ENCODE peak calls at places on chromosomes 12 and 14, in nine cellular contexts. H, C, E, Z, D, Q, M, J and G are unnamed samples.
A peak's percentile ranks its signal among the peaks of the same experiment; 100 is the strongest.

GRCh38 chr14:103613517-103613916 is 15.5 kb upstream of the KLC1 start:
- DNase-seq in Q (no peak), E (no peak), Z (no peak), C (no peak), M (no peak), J (no peak), H (no peak), D (no peak), G (no peak)

GRCh38 chr14:87772854-87773253 is 220.1 kb downstream of the GALC start:
- DNase-seq in H (no peak), C (no peak), D (no peak), E (no peak), J (no peak), Z (no peak), M (no peak), Q (no peak), G (no peak)

GRCh38 chr12:91852646-91853045 is 293.0 kb downstream of the BTG1 start:
- DNase-seq in C (no peak), E (no peak), Q (no peak), J (peak; percentile 12), H (no peak), M (peak; percentile 41), D (no peak), Z (no peak), G (no peak)

GRCh38 chr12:92759634-92760268 is 57.0 kb downstream of the PLEKHG7 start:
- DNase-seq in Q (no peak), J (no peak), E (no peak), M (peak; percentile 76), D (no peak), H (no peak), Z (no peak), C (no peak), G (no peak)

GRCh38 chr12:89333564-89334252 is 18.6 kb downstream of the DUSP6 start:
- DNase-seq in E (no peak), M (peak; percentile 98), D (no peak), Z (no peak), J (no peak), Q (no peak), C (no peak), H (no peak), G (no peak)

GRCh38 chr12:102811125-102811737 is 105.8 kb downstream of the PAH start:
- DNase-seq in C (no peak), E (no peak), Z (no peak), H (peak; percentile 34), D (no peak), J (peak; percentile 59), Q (no peak), M (no peak), G (peak; percentile 68)

GRCh38 chr14:25622752-25623151 is 572.8 kb upstream of the STXBP6 start:
- DNase-seq in J (no peak), C (no peak), Z (no peak), H (no peak), Q (no peak), E (peak; percentile 30), M (no peak), D (no peak), G (no peak)

GRCh38 chr14:63544641-63545234 is 1.6 kb upstream of the PPP2R5E start:
- DNase-seq in H (no peak), J (no peak), D (no peak), Q (no peak), Z (peak; percentile 15), C (no peak), E (no peak), M (peak; percentile 1), G (no peak)

GRCh38 chr14:32332415-32333116 is 3.5 kb downstream of the AKAP6 start:
- DNase-seq in D (no peak), E (no peak), J (peak; percentile 47), C (no peak), M (no peak), Q (no peak), Z (no peak), H (no peak), G (no peak)

GRCh38 chr12:54207539-54208267 is 18.9 kb upstream of the SMUG1 start:
- DNase-seq in E (peak; percentile 55), H (peak; percentile 91), C (peak; percentile 12), Q (peak; percentile 74), Z (peak; percentile 64), M (peak; percentile 29), J (peak; percentile 80), D (peak; percentile 85), G (peak; percentile 64)

GRCh38 chr12:114975974-114976310 is 292.0 kb upstream of the TBX3 start:
- DNase-seq in D (no peak), Q (no peak), H (no peak), E (no peak), J (no peak), C (no peak), M (no peak), Z (no peak), G (no peak)

GRCh38 chr14:83483063-83483462 is 1949.4 kb upstream of the SEL1L start:
- DNase-seq in D (no peak), C (no peak), Z (no peak), M (no peak), H (no peak), J (no peak), E (no peak), Q (no peak), G (no peak)

GRCh38 chr12:75724913-75725312 is 213.5 kb upstream of the KRR1 start:
- DNase-seq in M (no peak), D (no peak), Q (no peak), J (peak; percentile 50), E (peak; percentile 29), Z (no peak), C (peak; percentile 96), H (no peak), G (no peak)

GRCh38 chr12:43306066-43306465 is 245.9 kb downstream of the ADAMTS20 start:
- DNase-seq in E (no peak), H (no peak), Q (no peak), J (no peak), M (peak; percentile 76), C (no peak), Z (no peak), D (no peak), G (no peak)

GRCh38 chr12:127928615-127929014 is 338.4 kb upstream of the TMEM132C start:
- DNase-seq in D (no peak), Q (no peak), J (no peak), H (no peak), E (no peak), Z (no peak), C (no peak), M (peak; percentile 78), G (no peak)

GRCh38 chr12:33536431-33536830 is 96.8 kb upstream of the SYT10 start:
- DNase-seq in Z (no peak), J (no peak), C (no peak), H (no peak), E (no peak), M (no peak), D (no peak), Q (no peak), G (no peak)

GRCh38 chr12:2582631-2583616 is 211.8 kb upstream of the FKBP4 start:
- DNase-seq in M (peak; percentile 4), D (peak; percentile 75), E (peak; percentile 67), Z (peak; percentile 53), Q (peak; percentile 15), C (no peak), H (peak; percentile 76), J (peak; percentile 20), G (peak; percentile 81)

GRCh38 chr14:100824156-100824555 is 1.8 kb upstream of the MEG3 start:
- DNase-seq in M (no peak), Z (peak; percentile 57), E (peak; percentile 31), D (no peak), Q (no peak), J (no peak), C (no peak), H (no peak), G (no peak)

GRCh38 chr14:92240658-92241057 is 82.3 kb upstream of the SLC24A4 start:
- DNase-seq in C (no peak), Z (no peak), J (no peak), M (no peak), E (no peak), Q (no peak), H (no peak), D (no peak), G (no peak)

GRCh38 chr12:65685514-65685913 is 138.8 kb upstream of the HMGA2 start:
- DNase-seq in D (no peak), E (no peak), H (no peak), Q (no peak), Z (no peak), C (no peak), M (peak; percentile 10), J (no peak), G (no peak)